ENCODE peak calls at places on chromosomes 16 and 17, in eight cellular contexts. J, K, L, W, S, E, H and Z are unnamed samples.

GRCh38 chr17:80738406-80738805 is 193.8 kb downstream of the RPTOR start:
- DNase-seq in E (no peak), S (no peak), H (no peak), J (no peak), W (no peak), L (no peak), K (no peak), Z (no peak)

GRCh38 chr16:54954220-54954619 is 23.6 kb downstream of the IRX5 start:
- DNase-seq in L (no peak), E (no peak), W (no peak), S (no peak), K (no peak), H (no peak), J (peak; percentile 50), Z (no peak)

GRCh38 chr16:46620265-46621005 is 744 bp downstream of the SHCBP1 start:
- DNase-seq in K (no peak), J (no peak), L (no peak), E (no peak), S (no peak), W (peak; percentile 49), H (peak; percentile 22), Z (peak; percentile 11)

GRCh38 chr17:44792276-44792675 is 33.5 kb downstream of the ADAM11 start:
- DNase-seq in S (no peak), L (no peak), K (peak; percentile 73), E (no peak), W (no peak), H (peak; percentile 52), J (no peak), Z (no peak)

GRCh38 chr17:74739227-74739831 is 2.3 kb downstream of the RAB37 start:
- DNase-seq in E (no peak), H (no peak), K (no peak), W (no peak), J (no peak), L (peak; percentile 36), S (no peak), Z (no peak)

GRCh38 chr17:82408288-82408937 is 9.7 kb upstream of the HEXD start:
- DNase-seq in L (no peak), J (no peak), E (no peak), W (no peak), S (no peak), H (no peak), K (no peak), Z (no peak)

GRCh38 chr17:3794890-3795757 is 5.9 kb downstream of the ITGAE start:
- DNase-seq in W (no peak), L (peak; percentile 44), H (peak; percentile 43), K (peak; percentile 67), J (no peak), E (no peak), S (no peak), Z (no peak)

GRCh38 chr16:81600275-81600674 is 155.7 kb downstream of the CMIP start:
- DNase-seq in W (no peak), S (peak; percentile 76), K (peak; percentile 62), E (no peak), J (peak; percentile 60), L (no peak), H (peak; percentile 77), Z (peak; percentile 45)

GRCh38 chr16:17266606-17267313 is 204.0 kb downstream of the XYLT1 start:
- DNase-seq in H (no peak), W (peak; percentile 90), S (no peak), J (no peak), L (no peak), K (no peak), E (no peak), Z (no peak)

GRCh38 chr17:82148011-82148410 is 50.0 kb upstream of the FASN start:
- DNase-seq in L (no peak), W (no peak), H (no peak), E (no peak), J (no peak), S (no peak), K (no peak), Z (no peak)

GRCh38 chr17:1188812-1189211 is 9.0 kb upstream of the ABR start:
- DNase-seq in K (peak; percentile 27), L (peak; percentile 47), E (peak; percentile 91), H (no peak), W (peak; percentile 72), S (no peak), J (no peak), Z (no peak)

GRCh38 chr16:56869513-56870270 is 4.7 kb downstream of the SLC12A3 start:
- DNase-seq in L (peak; percentile 46), E (no peak), W (no peak), H (peak; percentile 20), S (no peak), J (peak; percentile 31), K (no peak), Z (peak; percentile 30)

GRCh38 chr17:29643817-29644160 is 21.1 kb upstream of the CORO6 start:
- DNase-seq in L (no peak), E (no peak), S (no peak), K (no peak), W (no peak), J (no peak), H (no peak), Z (no peak)

GRCh38 chr17:36183811-36184765 is 7.7 kb upstream of the TBC1D3B start:
- DNase-seq in L (no peak), E (no peak), K (no peak), S (no peak), J (no peak), W (no peak), H (no peak), Z (no peak)

GRCh38 chr16:57822861-57823260 is 20.6 kb upstream of the KIFC3 start:
- DNase-seq in K (no peak), H (peak; percentile 32), L (no peak), J (no peak), E (no peak), W (no peak), S (peak; percentile 67), Z (no peak)

GRCh38 chr17:56629450-56630187 is 36.1 kb downstream of the NOG start:
- DNase-seq in S (peak; percentile 43), H (peak; percentile 5), K (peak; percentile 37), E (no peak), W (no peak), J (peak; percentile 30), L (no peak), Z (peak; percentile 3)
- TF ChIP-seq CTCF in S (peak; percentile 56), H (peak; percentile 20), K (peak; percentile 46), E (peak; percentile 25), W (no peak), J (peak; percentile 42), L (no peak), Z (peak; percentile 13)

GRCh38 chr17:39264119-39264518 is 38.4 kb upstream of the STAC2 start:
- DNase-seq in E (no peak), K (no peak), W (no peak), S (no peak), H (no peak), J (no peak), L (no peak), Z (no peak)

GRCh38 chr17:39261286-39261685 is 35.5 kb upstream of the STAC2 start:
- DNase-seq in S (no peak), L (no peak), J (peak; percentile 19), E (no peak), K (no peak), W (no peak), H (no peak), Z (peak; percentile 70)
- TF ChIP-seq CTCF in S (peak; percentile 41), L (no peak), J (peak; percentile 40), E (peak; percentile 27), K (no peak), W (no peak), H (no peak), Z (peak; percentile 86)

DNA sequence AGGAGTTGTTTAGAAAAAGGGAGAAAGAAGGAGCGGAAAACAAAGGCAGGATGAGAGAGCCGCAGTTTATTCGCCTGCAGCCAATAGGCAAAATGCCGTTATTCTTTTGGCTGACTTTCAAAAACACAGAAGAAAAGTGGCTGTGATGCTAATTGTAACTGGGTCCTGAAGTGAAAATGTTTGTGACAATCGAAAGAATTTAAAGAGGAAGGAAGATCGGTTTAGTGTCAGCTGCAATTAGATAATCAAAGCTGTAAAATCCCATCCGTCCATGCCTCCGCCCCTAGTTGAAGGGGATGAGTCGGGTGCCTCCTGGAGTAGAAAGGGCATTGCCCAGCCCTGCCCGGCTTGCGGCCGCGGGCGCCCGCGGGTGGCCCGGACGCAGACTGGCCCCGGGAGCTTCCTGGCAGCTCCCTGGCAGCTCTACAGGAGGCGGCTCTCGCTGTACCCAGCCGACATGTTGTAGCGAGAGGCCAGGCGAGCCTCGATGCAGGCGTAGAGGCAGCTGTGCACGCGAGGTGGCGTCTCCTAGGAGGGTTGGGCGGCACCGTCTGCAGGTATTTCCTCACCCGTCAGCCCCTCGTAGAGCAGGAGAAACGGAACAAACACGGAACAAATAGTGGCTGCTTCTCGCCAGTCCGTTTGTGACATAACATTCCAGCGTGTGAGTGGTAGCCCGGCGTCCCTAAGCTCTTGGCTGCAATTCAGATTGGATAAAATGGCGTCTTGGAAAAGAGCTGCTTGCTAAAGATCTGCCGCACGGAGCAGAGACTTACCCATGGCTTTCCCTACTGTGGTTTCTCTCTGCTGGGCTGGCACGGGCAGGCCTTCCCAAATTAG is 82.3 kb downstream of the TNRC6C start:
- DNase-seq in H (peak; percentile 67), E (peak; percentile 85), S (no peak), J (peak; percentile 81), W (peak; percentile 31), K (peak; percentile 43), L (peak; percentile 44), Z (peak; percentile 66)
- TF ChIP-seq CTCF in H (peak; percentile 23), E (no peak), S (no peak), J (peak; percentile 31), W (no peak), K (peak; percentile 1), L (no peak), Z (no peak)

DNA sequence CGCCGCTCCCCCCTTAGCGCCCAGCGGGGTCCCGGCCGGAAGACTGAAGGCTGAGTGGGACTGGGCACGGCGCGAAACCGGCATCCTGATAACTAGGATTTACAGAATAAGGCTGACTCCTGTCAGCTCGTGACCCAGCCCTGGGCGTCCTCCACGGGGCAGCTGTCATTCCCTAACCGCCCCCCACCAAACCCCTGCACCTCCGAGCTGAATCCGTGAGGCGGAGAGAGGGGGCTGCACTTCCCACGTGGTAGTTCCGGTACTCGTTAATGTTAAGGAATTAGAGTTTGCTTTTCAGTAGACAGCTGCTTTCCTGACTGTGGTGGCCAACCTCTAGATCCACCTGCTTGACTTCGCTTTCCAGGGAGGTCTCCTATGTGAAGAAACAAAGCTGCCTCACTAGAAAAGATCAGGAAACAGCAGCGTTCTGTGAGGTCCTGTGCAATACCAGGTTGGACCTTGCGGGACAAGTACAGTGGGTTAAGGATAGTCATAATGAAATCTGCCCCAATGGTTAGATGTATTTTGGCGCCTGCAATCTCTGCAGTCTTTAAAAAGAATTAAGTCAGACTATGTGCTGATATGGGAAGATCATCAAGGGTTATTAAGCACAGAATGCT is 1.0 kb upstream of the WBP2 start:
- DNase-seq in E (no peak), K (peak; percentile 31), H (no peak), S (peak; percentile 56), L (peak; percentile 66), J (no peak), W (no peak), Z (peak; percentile 25)
- TF ChIP-seq CTCF in E (no peak), K (peak; percentile 57), H (no peak), S (peak; percentile 52), L (no peak), J (no peak), W (no peak), Z (no peak)